ENCODE peak calls at places on chromosomes 4 and X, in four cellular contexts. S is fibroblast of the aortic adventitia; I is CD4-positive, CD25-positive, alpha-beta regulatory T cell; Y is epithelial cell of esophagus. Z is an unnamed sample.

GRCh38 chr4:67204441-67204840 is 340.9 kb downstream of the CENPC start:
- DNase-seq in Y (no peak), I (no peak), S (no peak), Z (peak)

GRCh38 chrX:29662759-29663503 is 552.4 kb upstream of the MAGEB2 start:
- DNase-seq in I (no peak), S (peak), Y (peak), Z (peak)

GRCh38 chrX:155094468-155095061 is 23.3 kb downstream of the BRCC3 start:
- DNase-seq in I (no peak), Y (peak), S (peak), Z (peak)

GRCh38 chrX:10110984-10111363 is 45.8 kb upstream of the CLCN4 start:
- DNase-seq in I (peak), Y (no peak), S (no peak), Z (no peak)

GRCh38 chrX:132023896-132024386 is 839 bp downstream of the STK26 start:
- DNase-seq in Y (peak), S (no peak), I (peak), Z (no peak)

GRCh38 chrX:81054904-81055303 is 146.8 kb downstream of the HMGN5 start:
- DNase-seq in I (no peak), S (no peak), Y (no peak), Z (no peak)

GRCh38 chr4:14084598-14084997 is 457.1 kb upstream of the BOD1L1 start:
- DNase-seq in Y (no peak), I (no peak), S (no peak), Z (no peak)

GRCh38 chr4:54015421-54016065 is 48.9 kb downstream of the CHIC2 start:
- DNase-seq in S (no peak), I (no peak), Y (no peak), Z (no peak)

GRCh38 chrX:70092247-70092646 is 30.0 kb downstream of the OTUD6A start:
- DNase-seq in I (no peak), S (no peak), Y (no peak), Z (no peak)

GRCh38 chrX:7147431-7147977 is at the start of gene STS:
- DNase-seq in I (no peak), S (peak), Y (peak), Z (peak)

GRCh38 chr4:138051157-138051556 is 191.0 kb downstream of the SLC7A11 start:
- DNase-seq in Y (peak), S (peak), I (no peak), Z (peak)

GRCh38 chr4:70061980-70062379 is 11.7 kb downstream of the HTN1 start:
- DNase-seq in S (no peak), I (no peak), Y (no peak), Z (no peak)

GRCh38 chr4:153024466-153024865 is 88.3 kb downstream of the FHDC1 start:
- DNase-seq in Y (peak), I (no peak), S (no peak), Z (no peak)

GRCh38 chr4:4645743-4646142 is 103.9 kb upstream of the STX18 start:
- DNase-seq in S (no peak), I (no peak), Y (peak), Z (no peak)

GRCh38 chrX:27966955-27967354 is 14.3 kb downstream of the DCAF8L1 start:
- DNase-seq in I (no peak), S (peak), Y (peak), Z (peak)

GRCh38 chr4:168449740-168450442 is 30.4 kb downstream of the DDX60L start:
- DNase-seq in I (no peak), S (peak), Y (peak), Z (peak)

GRCh38 chrX:104270916-104271512 is 16.3 kb upstream of the ESX1 start:
- DNase-seq in S (peak), I (no peak), Y (peak), Z (peak)

GRCh38 chr4:23871420-23871819 is 18.4 kb downstream of the PPARGC1A start:
- DNase-seq in I (no peak), Y (no peak), S (no peak), Z (no peak)

GRCh38 chr4:156475322-156475721 is 496.3 kb downstream of the PDGFC start:
- DNase-seq in I (no peak), S (peak), Y (peak), Z (peak)

GRCh38 chr4:138935-139334 is 14.6 kb downstream of the ZNF718 start:
- DNase-seq in Y (no peak), S (no peak), I (no peak), Z (no peak)

GRCh38 chr4:24912252-24913098 is at the start of gene CCDC149:
- DNase-seq in Y (peak), I (no peak), S (peak), Z (peak)

GRCh38 chr4:80173387-80173786 is 23.9 kb upstream of the PRDM8 start:
- DNase-seq in Y (peak), I (peak), S (peak), Z (peak)

GRCh38 chrX:138745215-138745614 is 33.7 kb upstream of the FGF13 start:
- DNase-seq in I (no peak), Y (peak), S (peak), Z (peak)

GRCh38 chr4:151231915-151232595 is 44.9 kb upstream of the PRSS48 start:
- DNase-seq in I (no peak), Y (no peak), S (peak), Z (peak)

GRCh38 chrX:1502241-1502640 is 34.7 kb downstream of the P2RY8 start:
- DNase-seq in Y (no peak), I (no peak), S (no peak), Z (no peak)

GRCh38 chr4:145805490-145805889 is 125.5 kb downstream of the C4orf51 start:
- DNase-seq in S (no peak), Y (peak), I (no peak), Z (no peak)

GRCh38 chrX:129529685-129530281 is 6.5 kb upstream of the SMARCA1 start:
- DNase-seq in S (peak), Y (peak), I (no peak), Z (no peak)

GRCh38 chr4:87007345-87008181 is 72.8 kb downstream of the AFF1 start:
- DNase-seq in Y (peak), S (peak), I (peak), Z (peak)

GRCh38 chr4:110735691-110736090 is 112.8 kb upstream of the PITX2 start:
- DNase-seq in S (no peak), Y (no peak), I (no peak), Z (peak)

GRCh38 chr4:8912089-8912455 is 40.4 kb upstream of the HMX1 start:
- DNase-seq in S (no peak), I (no peak), Y (no peak), Z (no peak)

GRCh38 chr4:153541426-153542096 is 75.4 kb downstream of the TMEM131L start:
- DNase-seq in I (no peak), Y (no peak), S (peak), Z (peak)

GRCh38 chrX:23959781-23960180 is 52.0 kb downstream of the CXorf58 start:
- DNase-seq in S (no peak), I (no peak), Y (no peak), Z (peak)